ENCODE peak calls at places on chromosomes 4 and X, in five cellular contexts. M, C, R, P and Y are unnamed samples.

GRCh38 chr4:4606321-4606720 is 64.5 kb upstream of the STX18 start:
- DNase-seq in M (no peak), C (no peak), R (no peak), P (no peak), Y (no peak)

GRCh38 chr4:101339332-101339731 is 8.0 kb downstream of the PPP3CA start:
- DNase-seq in M (no peak), C (no peak), R (no peak), P (no peak), Y (no peak)

GRCh38 chr4:147799986-147800555 is 68.2 kb downstream of the ARHGAP10 start:
- DNase-seq in M (no peak), C (no peak), R (no peak), P (no peak), Y (no peak)

GRCh38 chrX:125532411-125533089 is 212.9 kb downstream of the TEX13C start:
- DNase-seq in M (no peak), C (no peak), R (no peak), P (no peak), Y (no peak)

GRCh38 chrX:38878674-38879375 is 77.6 kb downstream of the MID1IP1 start:
- DNase-seq in M (no peak), C (no peak), R (no peak), P (no peak), Y (no peak)

GRCh38 chr4:168859888-168860694 is 150.0 kb downstream of the CBR4 start:
- DNase-seq in M (no peak), C (no peak), R (no peak), P (no peak), Y (no peak)

GRCh38 chr4:128471576-128471975 is 184.0 kb upstream of the PGRMC2 start:
- DNase-seq in M (no peak), C (no peak), R (no peak), P (peak), Y (no peak)

GRCh38 chr4:165514739-165515138 is 135.9 kb downstream of the CPE start:
- DNase-seq in M (no peak), C (no peak), R (no peak), P (no peak), Y (no peak)

GRCh38 chr4:8308144-8308543 is 38.6 kb downstream of the HTRA3 start:
- DNase-seq in M (no peak), C (no peak), R (no peak), P (no peak), Y (no peak)

GRCh38 chr4:242121-242848 is 63.0 kb downstream of the ZNF732 start:
- DNase-seq in M (no peak), C (no peak), R (peak), P (peak), Y (peak)

GRCh38 chr4:74217365-74217764 is 59.4 kb downstream of the MTHFD2L start:
- DNase-seq in M (no peak), C (no peak), R (no peak), P (peak), Y (peak)

GRCh38 chr4:146458594-146458993 is 63.1 kb downstream of the SLC10A7 start:
- DNase-seq in M (no peak), C (no peak), R (no peak), P (no peak), Y (no peak)

GRCh38 chr4:149690726-149691125 is 124.9 kb downstream of the IQCM start:
- DNase-seq in M (no peak), C (no peak), R (no peak), P (no peak), Y (no peak)
- TF ChIP-seq CTCF in M (peak), C (no peak), R (peak), P (peak), Y (no peak)

GRCh38 chr4:126784966-126785580 is 847.7 kb upstream of the INTU start:
- DNase-seq in M (no peak), C (no peak), R (no peak), P (no peak), Y (no peak)

GRCh38 chr4:126794363-126794762 is 838.4 kb upstream of the INTU start:
- DNase-seq in M (no peak), C (no peak), R (no peak), P (no peak), Y (peak)

DNA sequence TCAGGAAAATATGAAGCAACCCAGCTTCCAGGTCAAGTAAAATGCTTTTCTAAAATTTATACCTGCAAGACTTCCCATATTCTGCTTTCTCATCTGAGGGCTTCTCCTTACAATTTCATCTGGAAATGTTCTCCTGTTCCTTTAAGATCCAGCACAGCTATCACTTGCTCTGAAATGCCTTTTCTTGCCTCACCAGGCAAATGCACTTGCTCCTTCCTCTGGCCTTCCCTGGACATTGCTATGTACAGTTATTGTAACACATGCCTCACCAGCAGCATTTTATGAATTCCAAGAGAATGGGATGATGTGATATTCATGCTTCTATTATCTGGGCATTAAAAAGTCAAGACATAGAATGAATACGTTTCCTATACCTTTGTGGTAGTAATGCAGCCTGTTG is 842.1 kb upstream of the INTU start:
- DNase-seq in M (no peak), C (no peak), R (no peak), P (no peak), Y (no peak)
- TF ChIP-seq CTCF in M (no peak), C (peak), R (no peak), P (no peak), Y (no peak)

GRCh38 chr4:108181704-108182103 is 13.0 kb upstream of the LEF1 start:
- DNase-seq in M (no peak), C (no peak), R (no peak), P (no peak), Y (no peak)
- TF ChIP-seq CTCF in M (peak), C (no peak), R (peak), P (peak), Y (no peak)

GRCh38 chrX:18415386-18415785 is 10.0 kb upstream of the CDKL5 start:
- DNase-seq in M (no peak), C (no peak), R (no peak), P (no peak), Y (no peak)

GRCh38 chrX:18406531-18407266 is 18.7 kb upstream of the CDKL5 start:
- DNase-seq in M (no peak), C (no peak), R (no peak), P (peak), Y (no peak)

GRCh38 chrX:18410038-18410437 is 15.4 kb upstream of the CDKL5 start:
- DNase-seq in M (peak), C (no peak), R (no peak), P (peak), Y (peak)
- TF ChIP-seq CTCF in M (peak), C (peak), R (peak), P (peak), Y (peak)

DNA sequence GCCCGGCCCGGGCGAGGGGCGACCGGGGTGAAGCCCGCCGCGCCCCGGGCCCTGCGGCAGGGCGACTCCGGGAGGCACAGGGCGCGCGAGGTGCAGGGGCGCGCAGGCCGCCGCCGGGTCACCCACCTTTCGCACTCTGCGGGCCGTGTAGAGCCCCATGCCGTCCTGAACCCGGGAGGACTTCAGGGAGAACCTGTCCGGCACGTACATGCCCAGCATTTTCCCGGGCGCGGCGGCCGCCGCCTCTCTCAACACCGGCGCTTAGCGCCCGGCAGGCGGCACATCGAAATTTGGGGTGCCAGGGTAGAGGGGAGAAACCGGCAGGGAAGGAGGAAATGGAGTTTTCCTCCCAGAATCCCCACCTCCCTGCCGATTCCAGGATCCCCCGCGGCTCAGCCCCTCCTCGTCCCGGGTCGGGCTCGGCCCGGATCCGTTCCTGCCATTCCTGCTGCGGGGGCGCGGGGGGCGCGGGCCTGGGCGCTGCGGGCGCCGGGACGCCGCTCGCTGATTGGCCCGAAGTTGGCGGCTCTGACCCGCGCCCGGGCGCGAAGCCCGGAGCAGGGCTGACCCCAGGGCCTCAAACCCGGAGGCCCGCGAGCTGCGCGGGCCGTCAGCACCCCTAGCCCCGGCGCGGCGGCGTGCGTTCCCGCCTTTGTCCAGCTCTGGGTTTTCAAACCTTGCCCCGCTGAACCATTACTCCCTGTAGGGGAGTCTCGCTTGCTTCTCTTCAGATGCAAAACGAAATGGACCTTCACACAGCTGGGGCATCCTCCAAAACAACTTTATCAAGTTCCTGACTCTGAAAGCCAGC is at the start of gene PRDM5:
- DNase-seq in M (peak), C (no peak), R (peak), P (peak), Y (peak)
- TF ChIP-seq CTCF in M (peak), C (peak), R (peak), P (no peak), Y (no peak)